ENCODE peak calls at places on chromosome 13, in nine cellular contexts. U is ovary, Q is NB4, I is H54, T is lower leg skin, K is endothelial cell of umbilical vein, D is prostate gland, Z is adrenal gland, A is uterus. C is an unnamed sample.

GRCh38 chr13:38394777-38395504 is 45.3 kb downstream of the UFM1 start:
- DNase-seq in Z (no peak), T (no peak), Q (no peak), U (no peak), K (no peak), D (no peak), A (no peak), I (no peak), C (no peak)

GRCh38 chr13:46622918-46623256 is 69.9 kb downstream of the LRCH1 start:
- DNase-seq in Q (no peak), I (no peak), U (peak), T (no peak), K (no peak), Z (peak), D (peak), A (peak), C (no peak)

GRCh38 chr13:52749446-52749845 is 9.8 kb upstream of the CNMD start:
- DNase-seq in U (no peak), K (no peak), T (no peak), Z (no peak), Q (no peak), D (no peak), I (no peak), A (no peak), C (no peak)

GRCh38 chr13:112506046-112506445 is 81.9 kb downstream of the TUBGCP3 start:
- DNase-seq in T (no peak), Z (no peak), A (no peak), I (no peak), D (no peak), Q (no peak), U (no peak), K (no peak), C (no peak)

GRCh38 chr13:92500192-92500591 is 726.4 kb upstream of the GPC6 start:
- DNase-seq in U (no peak), K (no peak), D (no peak), A (no peak), Z (no peak), I (no peak), T (no peak), Q (no peak), C (no peak)

GRCh38 chr13:76764429-76764828 is 121.8 kb downstream of the KCTD12 start:
- DNase-seq in I (no peak), Q (peak), T (peak), A (peak), D (no peak), K (peak), Z (peak), U (peak), C (no peak)

GRCh38 chr13:34162545-34162936 is 344.6 kb downstream of the RFC3 start:
- DNase-seq in T (no peak), U (no peak), K (no peak), Z (no peak), Q (no peak), A (no peak), D (no peak), I (no peak), C (no peak)

GRCh38 chr13:26758496-26759155 is 2.0 kb downstream of the GPR12 start:
- DNase-seq in U (no peak), Z (no peak), T (no peak), D (no peak), I (no peak), Q (no peak), A (no peak), K (no peak), C (no peak)

GRCh38 chr13:113195360-113195759 is 13.1 kb downstream of the PCID2 start:
- DNase-seq in U (no peak), Z (no peak), T (no peak), D (peak), K (no peak), I (no peak), A (no peak), Q (no peak), C (no peak)

GRCh38 chr13:39105110-39105509 is 66.9 kb downstream of the NHLRC3 start:
- DNase-seq in I (no peak), Z (no peak), D (no peak), A (no peak), U (no peak), Q (no peak), T (no peak), K (peak), C (no peak)

GRCh38 chr13:73599232-73600128 is 534.7 kb downstream of the KLF12 start:
- DNase-seq in T (no peak), Z (no peak), K (no peak), Q (no peak), I (no peak), U (no peak), D (no peak), A (no peak), C (no peak)

GRCh38 chr13:67943116-67943515 is 713.0 kb upstream of the PCDH9 start:
- DNase-seq in K (no peak), I (no peak), T (no peak), A (no peak), D (no peak), Z (no peak), U (no peak), Q (no peak), C (no peak)

GRCh38 chr13:113922412-113923118 is 51.3 kb downstream of the C13orf46 start:
- DNase-seq in U (peak), I (no peak), A (peak), Q (no peak), K (no peak), Z (peak), D (no peak), T (peak), C (no peak)

GRCh38 chr13:72959643-72960042 is 99.2 kb upstream of the KLF5 start:
- DNase-seq in D (no peak), A (no peak), U (no peak), T (no peak), K (peak), Q (no peak), I (no peak), Z (no peak), C (no peak)

GRCh38 chr13:111247552-111247951 is 72.9 kb upstream of the TEX29 start:
- DNase-seq in K (no peak), Q (no peak), U (no peak), A (no peak), I (no peak), Z (no peak), T (no peak), D (peak), C (no peak)

GRCh38 chr13:56299650-56300049 is 841.1 kb upstream of the PRR20A start:
- DNase-seq in U (no peak), Z (no peak), D (no peak), I (no peak), A (no peak), K (no peak), Q (no peak), T (no peak), C (no peak)

GRCh38 chr13:74073231-74073630 is 61.0 kb downstream of the KLF12 start:
- DNase-seq in D (no peak), K (peak), I (no peak), T (no peak), Z (no peak), Q (no peak), A (no peak), U (no peak), C (no peak)

GRCh38 chr13:39527961-39528720 is 74.9 kb downstream of the LHFPL6 start:
- DNase-seq in D (no peak), U (no peak), A (peak), Z (peak), I (peak), K (peak), T (no peak), Q (no peak), C (no peak)

GRCh38 chr13:48542581-48543341 is 9.9 kb upstream of the RCBTB2 start:
- DNase-seq in Z (peak), A (peak), T (peak), K (peak), U (peak), D (peak), Q (peak), I (no peak), C (peak)

GRCh38 chr13:51451467-51452390 is 1.1 kb downstream of the INTS6 start:
- DNase-seq in Z (peak), A (peak), I (no peak), T (peak), Q (peak), K (peak), D (peak), U (peak), C (peak)

GRCh38 chr13:90938848-90939247 is 408.6 kb upstream of the MIR17HG start:
- DNase-seq in U (no peak), Z (no peak), D (no peak), Q (no peak), T (no peak), A (no peak), K (no peak), I (no peak), C (no peak)

GRCh38 chr13:50403311-50403710 is 388.1 kb downstream of the KCNRG start:
- DNase-seq in U (no peak), Q (no peak), K (no peak), D (no peak), Z (no peak), T (no peak), A (no peak), I (no peak), C (no peak)

GRCh38 chr13:73216381-73216831 is 157.6 kb downstream of the KLF5 start:
- DNase-seq in U (no peak), Q (no peak), T (no peak), I (no peak), D (no peak), A (no peak), K (no peak), Z (no peak), C (no peak)

GRCh38 chr13:44715287-44716224 is 139.4 kb upstream of the TSC22D1 start:
- DNase-seq in I (no peak), Z (no peak), T (peak), D (peak), Q (no peak), U (no peak), A (no peak), K (no peak), C (no peak)

GRCh38 chr13:109737606-109738005 is 48.8 kb downstream of the IRS2 start:
- DNase-seq in U (no peak), A (no peak), Q (no peak), K (no peak), D (no peak), I (no peak), T (no peak), Z (peak), C (no peak)

DNA sequence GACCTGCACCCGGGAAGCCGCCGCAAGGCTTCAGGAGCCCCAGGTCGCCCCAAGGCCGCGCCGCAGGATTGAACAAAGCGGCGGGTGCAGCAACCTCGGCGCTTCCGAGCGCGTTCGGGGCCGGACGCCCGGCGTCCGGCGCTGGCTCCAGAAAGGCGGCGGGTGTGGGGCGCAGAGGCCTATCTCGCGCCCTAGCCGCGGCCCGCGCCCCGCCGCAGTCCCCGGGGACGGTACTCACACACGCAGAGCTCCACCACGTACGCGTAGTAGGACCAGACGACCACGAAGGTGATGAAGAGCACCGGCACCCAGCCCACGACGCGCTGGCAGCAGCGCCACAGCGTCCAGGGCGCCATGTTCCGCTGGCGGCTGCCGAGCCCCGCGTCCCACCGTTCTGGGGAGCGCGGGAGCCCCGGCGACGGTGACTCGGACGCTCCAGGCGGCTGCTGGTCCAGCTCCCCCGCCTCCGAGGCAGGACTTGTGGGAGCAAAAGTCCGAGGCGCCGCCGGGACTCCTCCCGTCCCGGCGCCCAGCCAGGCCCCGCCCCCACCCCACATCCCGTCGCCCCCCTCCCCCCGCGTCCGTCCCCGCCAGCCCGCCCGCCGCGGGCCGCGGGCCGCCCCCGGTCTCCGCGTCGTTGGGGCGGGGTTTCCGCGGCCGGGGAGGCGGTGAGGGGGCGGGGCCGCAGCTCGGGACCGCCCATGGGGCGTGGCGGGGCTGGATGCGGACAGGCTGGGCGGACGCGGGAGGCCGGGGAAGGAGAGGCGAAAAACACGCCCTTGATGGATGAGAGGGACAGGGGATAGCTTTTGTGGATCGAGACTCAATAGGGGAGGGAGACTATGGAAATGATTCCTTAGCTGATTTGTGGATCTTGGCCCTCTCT is at the start of gene ZDHHC20:
- DNase-seq in I (peak), D (peak), A (peak), K (peak), T (peak), Q (peak), U (peak), Z (peak), C (peak)
- TF ChIP-seq POLR2A in I (peak), D (peak), A (peak), K (peak), T (no peak), Q (peak), U (peak), Z (peak), C (peak)

DNA sequence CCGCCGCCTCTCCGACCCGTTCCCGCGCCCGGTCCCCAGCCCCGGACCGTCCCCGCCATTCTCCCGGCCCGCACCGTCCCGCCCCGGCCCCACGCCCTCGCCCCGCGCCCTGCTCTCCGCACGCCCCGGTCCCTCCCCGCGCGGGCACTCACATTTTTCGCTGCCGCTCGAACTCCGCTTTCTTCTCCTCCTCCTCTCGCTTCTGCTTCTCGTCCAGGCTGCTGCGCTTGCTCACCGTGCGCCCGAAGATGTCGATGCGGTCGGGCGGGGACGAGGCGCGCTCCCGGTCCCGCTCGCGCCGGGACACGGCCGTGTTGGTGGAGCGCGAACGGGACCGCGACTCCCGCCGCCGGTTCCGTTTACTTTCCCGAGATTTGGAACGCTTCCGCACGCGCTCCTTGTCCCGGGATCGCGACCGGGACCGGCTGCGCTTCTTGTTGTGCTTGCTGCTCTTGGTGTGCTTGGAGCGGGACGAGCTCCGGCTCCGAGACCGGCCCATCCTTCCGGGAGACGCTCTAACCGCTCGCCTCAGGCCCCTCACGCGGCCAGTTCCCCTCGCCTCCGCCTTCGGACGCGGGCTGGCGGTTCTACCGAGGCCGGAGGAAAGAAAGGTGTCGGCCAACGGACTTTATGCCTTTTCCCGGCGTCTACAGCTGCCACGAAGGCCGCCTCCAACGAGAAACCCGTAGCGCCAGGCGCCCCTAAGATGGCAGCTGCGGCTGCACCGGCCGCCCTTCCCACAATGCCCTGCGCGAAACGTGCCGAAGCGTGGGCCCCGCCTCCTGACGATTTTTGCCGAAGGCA is at the start of gene ARGLU1:
- DNase-seq in I (peak), D (peak), A (peak), Q (peak), K (peak), U (peak), Z (peak), T (peak), C (peak)
- TF ChIP-seq POLR2A in I (peak), D (peak), A (peak), Q (peak), K (peak), U (peak), Z (peak), T (no peak), C (peak)

GRCh38 chr13:65582160-65582559 is 1648.0 kb downstream of the PCDH9 start:
- DNase-seq in A (no peak), D (no peak), K (no peak), U (no peak), Q (no peak), Z (no peak), T (no peak), I (no peak), C (no peak)
- TF ChIP-seq POLR2A in A (no peak), D (no peak), K (no peak), U (no peak), Q (no peak), Z (no peak), T (no peak), I (no peak), C (no peak)

GRCh38 chr13:32735859-32736258 is 149.6 kb downstream of the PDS5B start:
- DNase-seq in D (no peak), Q (no peak), Z (no peak), K (no peak), T (no peak), A (no peak), I (no peak), U (no peak), C (no peak)

GRCh38 chr13:32737679-32738078 is 151.4 kb downstream of the PDS5B start:
- DNase-seq in Q (no peak), A (no peak), D (no peak), U (no peak), K (no peak), Z (no peak), I (no peak), T (no peak), C (no peak)

GRCh38 chr13:32737111-32737571 is 150.9 kb downstream of the PDS5B start:
- DNase-seq in D (peak), U (no peak), K (peak), Q (no peak), Z (no peak), T (no peak), A (no peak), I (no peak), C (no peak)

GRCh38 chr13:32734511-32734910 is 148.3 kb downstream of the PDS5B start:
- DNase-seq in Q (peak), T (no peak), A (no peak), Z (no peak), I (peak), K (peak), U (no peak), D (no peak), C (peak)

GRCh38 chr13:32736648-32737047 is 150.4 kb downstream of the PDS5B start:
- DNase-seq in Q (no peak), A (no peak), D (no peak), I (no peak), K (peak), Z (no peak), T (no peak), U (no peak), C (no peak)
- TF ChIP-seq POLR2A in Q (no peak), A (no peak), D (no peak), I (no peak), K (no peak), Z (no peak), T (no peak), U (no peak), C (no peak)

GRCh38 chr13:75670496-75670895 is 34.4 kb downstream of the LMO7 start:
- DNase-seq in K (peak), I (no peak), D (no peak), Q (no peak), Z (no peak), U (no peak), A (no peak), T (no peak), C (no peak)
- TF ChIP-seq POLR2A in K (no peak), I (no peak), D (no peak), Q (no peak), Z (no peak), U (no peak), A (no peak), T (no peak), C (no peak)

DNA sequence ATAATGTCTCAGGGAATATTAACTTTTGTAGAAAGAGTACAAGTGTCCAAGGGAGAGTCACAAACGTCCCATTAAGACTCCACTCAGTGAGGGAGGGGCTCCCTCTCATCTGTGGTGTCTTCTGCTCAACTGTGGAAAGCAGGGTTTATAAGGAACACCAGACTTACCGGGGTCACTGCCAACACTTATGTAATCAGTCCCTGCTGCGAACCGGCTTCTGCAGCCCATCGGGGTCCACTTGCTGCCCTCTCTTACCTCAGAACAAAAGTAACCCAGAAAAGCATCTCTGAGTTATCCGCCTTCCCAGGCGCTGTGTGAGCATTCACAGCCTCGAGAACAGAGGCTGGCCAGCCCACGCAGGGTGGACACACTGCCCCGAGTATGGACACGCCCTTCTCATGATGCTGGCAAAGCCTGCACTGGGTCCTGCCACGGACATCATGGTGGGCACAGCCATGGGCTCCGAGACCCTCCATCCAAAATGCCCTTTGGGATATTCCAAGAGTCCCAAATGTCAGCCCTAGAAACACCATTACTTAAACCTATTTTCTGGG is 64.1 kb downstream of the STK24 start:
- DNase-seq in U (no peak), D (no peak), Z (no peak), Q (no peak), I (no peak), T (no peak), A (no peak), K (no peak), C (peak)
- TF ChIP-seq POLR2A in U (no peak), D (no peak), Z (no peak), Q (no peak), I (no peak), T (no peak), A (no peak), K (no peak), C (no peak)

GRCh38 chr13:31160857-31161582 is 684 bp downstream of the HSPH1 start:
- DNase-seq in U (peak), D (peak), A (peak), I (no peak), Z (peak), Q (peak), K (peak), T (peak), C (peak)
- TF ChIP-seq POLR2A in U (no peak), D (peak), A (peak), I (no peak), Z (no peak), Q (no peak), K (no peak), T (no peak), C (no peak)

DNA sequence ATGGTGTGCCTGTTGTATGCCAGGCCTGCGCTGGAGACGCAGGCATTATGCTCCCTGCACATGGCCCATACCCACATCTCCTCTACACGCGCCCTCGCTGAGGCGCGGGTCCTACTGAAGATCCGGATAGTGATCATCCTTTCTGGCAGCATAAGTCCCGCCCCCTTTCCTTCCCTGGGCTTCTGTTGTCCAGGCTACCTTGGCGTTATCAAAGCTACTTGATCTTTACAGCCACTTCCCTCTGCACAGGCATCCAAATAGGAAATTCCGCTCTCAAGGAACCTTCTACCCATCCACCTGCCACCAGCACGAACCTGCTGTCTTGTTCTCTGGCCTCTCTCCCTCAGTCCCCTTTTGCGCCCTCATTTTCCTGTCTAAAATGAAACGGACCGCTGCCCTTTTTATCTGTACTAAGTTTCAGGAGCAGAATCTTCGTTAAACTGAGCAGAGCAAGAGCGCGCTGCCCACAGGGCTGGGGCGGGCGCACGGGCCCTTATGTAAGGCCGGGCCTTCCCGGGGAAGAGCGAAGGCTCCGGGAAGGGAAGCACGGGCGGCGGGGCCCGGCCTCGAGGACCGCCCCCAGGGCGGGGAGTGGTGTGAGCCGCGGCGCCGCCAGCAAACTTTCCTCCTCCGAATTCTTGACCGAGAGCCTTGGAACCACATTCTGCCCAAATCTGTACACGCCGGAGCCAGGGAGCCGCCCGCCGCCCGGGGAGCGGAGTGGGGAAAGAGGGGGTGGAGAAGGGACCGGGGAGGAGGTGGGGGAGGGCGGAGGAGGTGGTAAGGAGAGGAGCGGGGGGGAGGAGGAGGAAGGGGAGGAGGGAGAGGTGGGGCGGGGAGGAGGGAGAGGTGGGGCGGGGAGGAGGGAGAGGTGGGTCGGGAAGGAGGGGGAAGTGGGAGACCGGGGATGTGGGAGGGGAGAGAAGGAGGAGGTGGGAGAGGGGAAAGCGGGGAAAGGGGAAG is 919 bp upstream of the UBE2L5 start:
- DNase-seq in A (peak), D (peak), I (peak), Q (peak), T (peak), K (peak), U (peak), Z (peak), C (peak)
- TF ChIP-seq POLR2A in A (peak), D (peak), I (no peak), Q (no peak), T (no peak), K (no peak), U (peak), Z (peak), C (no peak)

C was measured in erythroblast.